ENCODE peak calls at places on chromosomes 2 and 18, in nine cellular contexts. One of them, this sample, is unnamed. For H3K27me3, the result is how much of the 10 kb centered on the place peaks cover.

GRCh38 chr2:239504643-239505235 is 103.9 kb upstream of the HDAC4 start:
- DNase-seq in CD8-positive, alpha-beta memory T cell: no peak
- DNase-seq in endodermal cell: no peak
- DNase-seq in adrenal gland: no peak
- DNase-seq in kidney epithelial cell: no peak
- DNase-seq in PC-9: no peak
- DNase-seq in CD8-positive, alpha-beta T cell: no peak
- DNase-seq in stomach: no peak
- DNase-seq in tibial artery: no peak
- DNase-seq in this sample: no peak

GRCh38 chr2:205017912-205018311 is 472.6 kb downstream of the PARD3B start:
- DNase-seq in CD8-positive, alpha-beta T cell: no peak
- DNase-seq in PC-9: peak
- DNase-seq in tibial artery: no peak
- DNase-seq in stomach: no peak
- DNase-seq in endodermal cell: no peak
- DNase-seq in adrenal gland: no peak
- DNase-seq in kidney epithelial cell: no peak
- DNase-seq in CD8-positive, alpha-beta memory T cell: no peak
- DNase-seq in this sample: no peak

GRCh38 chr2:200377774-200378336 is 71.4 kb downstream of the SPATS2L start:
- DNase-seq in tibial artery: no peak
- DNase-seq in adrenal gland: no peak
- DNase-seq in kidney epithelial cell: no peak
- DNase-seq in stomach: peak
- DNase-seq in endodermal cell: no peak
- DNase-seq in CD8-positive, alpha-beta T cell: no peak
- DNase-seq in CD8-positive, alpha-beta memory T cell: no peak
- DNase-seq in PC-9: peak
- DNase-seq in this sample: no peak

GRCh38 chr2:215436705-215437570 is 1.1 kb upstream of the FN1 start:
- DNase-seq in stomach: peak
- DNase-seq in endodermal cell: peak
- DNase-seq in CD8-positive, alpha-beta T cell: no peak
- DNase-seq in PC-9: no peak
- DNase-seq in kidney epithelial cell: no peak
- DNase-seq in CD8-positive, alpha-beta memory T cell: no peak
- DNase-seq in adrenal gland: peak
- DNase-seq in tibial artery: peak
- DNase-seq in this sample: no peak

GRCh38 chr2:17517481-17518211 is 594 bp downstream of the RAD51AP2 start:
- DNase-seq in kidney epithelial cell: no peak
- DNase-seq in endodermal cell: no peak
- DNase-seq in tibial artery: no peak
- DNase-seq in adrenal gland: peak
- DNase-seq in PC-9: no peak
- DNase-seq in CD8-positive, alpha-beta T cell: no peak
- DNase-seq in stomach: no peak
- DNase-seq in CD8-positive, alpha-beta memory T cell: no peak
- DNase-seq in this sample: no peak

GRCh38 chr18:62715829-62716678 is 713 bp downstream of the PHLPP1 start:
- DNase-seq in tibial artery: peak
- DNase-seq in CD8-positive, alpha-beta memory T cell: peak
- DNase-seq in endodermal cell: peak
- DNase-seq in adrenal gland: peak
- DNase-seq in stomach: peak
- DNase-seq in CD8-positive, alpha-beta T cell: peak
- DNase-seq in kidney epithelial cell: no peak
- DNase-seq in PC-9: peak
- DNase-seq in this sample: peak

GRCh38 chr2:234514873-234515638 is 18.2 kb upstream of the ARL4C start:
- DNase-seq in CD8-positive, alpha-beta T cell: no peak
- DNase-seq in endodermal cell: no peak
- DNase-seq in kidney epithelial cell: no peak
- DNase-seq in adrenal gland: no peak
- DNase-seq in PC-9: no peak
- DNase-seq in stomach: no peak
- DNase-seq in tibial artery: no peak
- DNase-seq in CD8-positive, alpha-beta memory T cell: no peak
- DNase-seq in this sample: no peak

GRCh38 chr2:54901224-54901986 is 148.8 kb downstream of the RTN4 start:
- DNase-seq in CD8-positive, alpha-beta memory T cell: no peak
- DNase-seq in PC-9: no peak
- DNase-seq in CD8-positive, alpha-beta T cell: no peak
- DNase-seq in endodermal cell: no peak
- DNase-seq in tibial artery: no peak
- DNase-seq in kidney epithelial cell: no peak
- DNase-seq in adrenal gland: no peak
- DNase-seq in stomach: no peak
- DNase-seq in this sample: no peak

GRCh38 chr18:27695509-27695908 is 481.4 kb downstream of the CDH2 start:
- DNase-seq in adrenal gland: no peak
- DNase-seq in CD8-positive, alpha-beta memory T cell: no peak
- DNase-seq in stomach: no peak
- DNase-seq in PC-9: no peak
- DNase-seq in CD8-positive, alpha-beta T cell: no peak
- DNase-seq in tibial artery: no peak
- DNase-seq in kidney epithelial cell: peak
- DNase-seq in endodermal cell: no peak
- DNase-seq in this sample: no peak

GRCh38 chr2:217705461-217705860 is 297.3 kb downstream of the TNS1 start:
- DNase-seq in endodermal cell: no peak
- DNase-seq in CD8-positive, alpha-beta memory T cell: no peak
- DNase-seq in stomach: no peak
- DNase-seq in adrenal gland: no peak
- DNase-seq in CD8-positive, alpha-beta T cell: no peak
- DNase-seq in tibial artery: no peak
- DNase-seq in kidney epithelial cell: no peak
- DNase-seq in PC-9: no peak
- DNase-seq in this sample: no peak

GRCh38 chr2:112480540-112481049 is 1.4 kb upstream of the TTL start:
- DNase-seq in kidney epithelial cell: no peak
- DNase-seq in PC-9: no peak
- DNase-seq in stomach: no peak
- DNase-seq in endodermal cell: no peak
- DNase-seq in CD8-positive, alpha-beta T cell: peak
- DNase-seq in adrenal gland: no peak
- DNase-seq in CD8-positive, alpha-beta memory T cell: no peak
- DNase-seq in tibial artery: no peak
- DNase-seq in this sample: no peak

GRCh38 chr2:201798252-201798918 is 8.0 kb upstream of the CDK15 start:
- DNase-seq in stomach: no peak
- DNase-seq in endodermal cell: no peak
- DNase-seq in tibial artery: no peak
- DNase-seq in adrenal gland: no peak
- DNase-seq in kidney epithelial cell: peak
- DNase-seq in CD8-positive, alpha-beta memory T cell: no peak
- DNase-seq in CD8-positive, alpha-beta T cell: no peak
- DNase-seq in PC-9: peak
- DNase-seq in this sample: no peak

DNA sequence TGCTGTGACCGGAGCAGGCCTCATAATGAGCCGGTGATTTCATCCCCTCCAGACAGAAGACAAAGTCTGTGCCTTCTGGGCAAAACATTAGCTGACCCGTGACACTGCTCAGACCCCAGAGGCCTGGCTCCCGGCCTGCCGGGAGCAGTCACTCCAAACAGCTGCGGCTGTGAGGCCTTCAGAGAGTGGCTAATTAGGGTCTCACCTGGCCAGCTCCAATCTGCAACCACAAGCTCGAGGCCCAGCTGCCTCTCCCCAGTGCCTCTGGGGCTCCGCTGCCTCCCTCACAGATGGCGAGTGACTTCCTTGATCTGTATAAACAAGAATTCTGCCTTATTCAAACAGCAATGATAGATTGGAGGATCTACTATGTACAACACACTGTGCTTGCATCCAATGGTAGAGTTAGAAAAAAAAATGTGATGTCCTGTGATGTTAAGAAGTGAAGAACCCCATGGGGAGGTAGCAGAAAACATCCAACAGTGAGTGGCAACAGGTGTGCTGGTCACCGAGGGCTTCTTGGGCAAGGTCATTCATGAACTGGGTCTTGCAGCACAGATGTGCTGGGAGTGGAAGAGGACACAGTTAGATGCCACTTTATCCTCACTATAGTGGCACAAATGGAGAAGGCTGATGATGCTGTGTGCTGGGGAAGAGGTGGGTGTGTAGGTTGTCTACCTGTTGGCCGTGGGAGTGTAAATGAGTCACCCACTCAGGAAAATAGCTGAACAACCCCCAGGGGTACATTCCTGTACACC is 98.2 kb upstream of the ASAP2 start:
- DNase-seq in kidney epithelial cell: peak
- DNase-seq in adrenal gland: no peak
- DNase-seq in endodermal cell: no peak
- DNase-seq in PC-9: no peak
- DNase-seq in stomach: no peak
- DNase-seq in CD8-positive, alpha-beta memory T cell: no peak
- DNase-seq in CD8-positive, alpha-beta T cell: no peak
- DNase-seq in tibial artery: no peak
- DNase-seq in this sample: no peak
- H3K27me3 ChIP-seq in kidney epithelial cell: under half
- H3K27me3 ChIP-seq in adrenal gland: under half
- H3K27me3 ChIP-seq in endodermal cell: under half
- H3K27me3 ChIP-seq in PC-9: under half
- H3K27me3 ChIP-seq in stomach: under half
- H3K27me3 ChIP-seq in CD8-positive, alpha-beta memory T cell: under half
- H3K27me3 ChIP-seq in CD8-positive, alpha-beta T cell: under half
- H3K27me3 ChIP-seq in tibial artery: under half
- H3K27me3 ChIP-seq in this sample: under half

GRCh38 chr2:134715932-134716643 is 2.7 kb downstream of the TMEM163 start:
- DNase-seq in tibial artery: no peak
- DNase-seq in endodermal cell: peak
- DNase-seq in CD8-positive, alpha-beta T cell: no peak
- DNase-seq in CD8-positive, alpha-beta memory T cell: no peak
- DNase-seq in adrenal gland: no peak
- DNase-seq in kidney epithelial cell: no peak
- DNase-seq in stomach: no peak
- DNase-seq in PC-9: no peak
- DNase-seq in this sample: no peak
- H3K27me3 ChIP-seq in tibial artery: under half
- H3K27me3 ChIP-seq in endodermal cell: half or more
- H3K27me3 ChIP-seq in CD8-positive, alpha-beta T cell: under half
- H3K27me3 ChIP-seq in CD8-positive, alpha-beta memory T cell: under half
- H3K27me3 ChIP-seq in adrenal gland: under half
- H3K27me3 ChIP-seq in kidney epithelial cell: under half
- H3K27me3 ChIP-seq in stomach: half or more
- H3K27me3 ChIP-seq in PC-9: under half
- H3K27me3 ChIP-seq in this sample: half or more

GRCh38 chr2:120464448-120464931 is 118.6 kb downstream of the INHBB start:
- DNase-seq in tibial artery: no peak
- DNase-seq in CD8-positive, alpha-beta memory T cell: no peak
- DNase-seq in PC-9: no peak
- DNase-seq in adrenal gland: no peak
- DNase-seq in stomach: no peak
- DNase-seq in endodermal cell: no peak
- DNase-seq in CD8-positive, alpha-beta T cell: no peak
- DNase-seq in kidney epithelial cell: no peak
- DNase-seq in this sample: no peak

GRCh38 chr2:120465701-120465988 is 119.7 kb downstream of the INHBB start:
- DNase-seq in endodermal cell: no peak
- DNase-seq in CD8-positive, alpha-beta memory T cell: no peak
- DNase-seq in kidney epithelial cell: no peak
- DNase-seq in adrenal gland: no peak
- DNase-seq in CD8-positive, alpha-beta T cell: no peak
- DNase-seq in tibial artery: no peak
- DNase-seq in stomach: no peak
- DNase-seq in PC-9: no peak
- DNase-seq in this sample: no peak

GRCh38 chr2:120465989-120466703 is 120.2 kb downstream of the INHBB start:
- DNase-seq in CD8-positive, alpha-beta T cell: no peak
- DNase-seq in PC-9: no peak
- DNase-seq in endodermal cell: peak
- DNase-seq in stomach: peak
- DNase-seq in kidney epithelial cell: no peak
- DNase-seq in adrenal gland: no peak
- DNase-seq in tibial artery: no peak
- DNase-seq in CD8-positive, alpha-beta memory T cell: no peak
- DNase-seq in this sample: no peak

GRCh38 chr2:120466704-120467054 is 120.7 kb downstream of the INHBB start:
- DNase-seq in stomach: no peak
- DNase-seq in endodermal cell: no peak
- DNase-seq in tibial artery: no peak
- DNase-seq in kidney epithelial cell: no peak
- DNase-seq in PC-9: no peak
- DNase-seq in CD8-positive, alpha-beta memory T cell: no peak
- DNase-seq in adrenal gland: no peak
- DNase-seq in CD8-positive, alpha-beta T cell: no peak
- DNase-seq in this sample: no peak

GRCh38 chr2:120465012-120465700 is 119.2 kb downstream of the INHBB start:
- DNase-seq in adrenal gland: no peak
- DNase-seq in tibial artery: no peak
- DNase-seq in CD8-positive, alpha-beta T cell: no peak
- DNase-seq in endodermal cell: no peak
- DNase-seq in CD8-positive, alpha-beta memory T cell: no peak
- DNase-seq in kidney epithelial cell: no peak
- DNase-seq in PC-9: no peak
- DNase-seq in stomach: no peak
- DNase-seq in this sample: no peak
- H3K27me3 ChIP-seq in adrenal gland: under half
- H3K27me3 ChIP-seq in tibial artery: under half
- H3K27me3 ChIP-seq in CD8-positive, alpha-beta T cell: under half
- H3K27me3 ChIP-seq in endodermal cell: half or more
- H3K27me3 ChIP-seq in CD8-positive, alpha-beta memory T cell: under half
- H3K27me3 ChIP-seq in kidney epithelial cell: under half
- H3K27me3 ChIP-seq in PC-9: under half
- H3K27me3 ChIP-seq in stomach: under half
- H3K27me3 ChIP-seq in this sample: under half

GRCh38 chr2:236166781-236167296 is 1.3 kb downstream of the GBX2 start:
- DNase-seq in CD8-positive, alpha-beta T cell: no peak
- DNase-seq in tibial artery: no peak
- DNase-seq in CD8-positive, alpha-beta memory T cell: no peak
- DNase-seq in kidney epithelial cell: no peak
- DNase-seq in PC-9: no peak
- DNase-seq in stomach: no peak
- DNase-seq in endodermal cell: peak
- DNase-seq in adrenal gland: no peak
- DNase-seq in this sample: no peak
- H3K27me3 ChIP-seq in CD8-positive, alpha-beta T cell: under half
- H3K27me3 ChIP-seq in tibial artery: under half
- H3K27me3 ChIP-seq in CD8-positive, alpha-beta memory T cell: under half
- H3K27me3 ChIP-seq in kidney epithelial cell: half or more
- H3K27me3 ChIP-seq in PC-9: under half
- H3K27me3 ChIP-seq in stomach: half or more
- H3K27me3 ChIP-seq in endodermal cell: half or more
- H3K27me3 ChIP-seq in adrenal gland: half or more
- H3K27me3 ChIP-seq in this sample: half or more